ENCODE peak calls at places on chromosomes 3 and 15, in ten cellular contexts. U, J, F, M, N, D, W, G, E and O are unnamed samples.
A peak's percentile ranks its signal among the peaks of the same experiment; 100 is the strongest.

GRCh38 chr15:68258684-68259083 is 18.9 kb upstream of the FEM1B start:
- DNase-seq in M (no peak), W (no peak), G (no peak), N (no peak), E (no peak), D (no peak), J (no peak), U (no peak), F (no peak), O (no peak)

GRCh38 chr15:79640206-79640605 is 208.1 kb downstream of the MINAR1 start:
- DNase-seq in E (no peak), D (no peak), W (no peak), F (no peak), U (no peak), J (peak; percentile 73), N (no peak), G (no peak), M (no peak), O (no peak)

GRCh38 chr15:88511161-88511560 is 35.3 kb downstream of the DET1 start:
- DNase-seq in W (no peak), G (no peak), E (no peak), M (no peak), F (no peak), J (no peak), N (no peak), U (no peak), D (no peak), O (no peak)

GRCh38 chr3:181017690-181018089 is 28.2 kb upstream of the DNAJC19 start:
- DNase-seq in D (no peak), M (no peak), W (no peak), J (no peak), N (no peak), E (no peak), G (no peak), U (no peak), F (no peak), O (no peak)

GRCh38 chr3:23723153-23723552 is 82.6 kb upstream of the UBE2E1 start:
- DNase-seq in D (no peak), U (no peak), W (no peak), J (no peak), E (no peak), G (no peak), M (no peak), N (no peak), F (no peak), O (no peak)

GRCh38 chr3:31356941-31357340 is 175.8 kb upstream of the STT3B start:
- DNase-seq in E (no peak), U (no peak), N (peak; percentile 15), J (no peak), M (no peak), W (no peak), D (no peak), G (no peak), F (no peak), O (peak; percentile 49)

GRCh38 chr3:54999159-54999558 is 71.3 kb upstream of the LRTM1 start:
- DNase-seq in E (no peak), F (peak; percentile 35), W (peak; percentile 76), D (no peak), M (no peak), J (peak; percentile 21), U (no peak), N (peak; percentile 5), G (no peak), O (peak; percentile 60)

GRCh38 chr15:87720235-87720634 is 536.3 kb downstream of the NTRK3 start:
- DNase-seq in U (no peak), D (no peak), J (no peak), E (no peak), G (no peak), W (no peak), N (no peak), F (no peak), M (no peak), O (no peak)

GRCh38 chr3:124686028-124686670 is 44.1 kb upstream of the UMPS start:
- DNase-seq in J (no peak), N (no peak), W (no peak), D (no peak), U (no peak), F (no peak), E (no peak), G (no peak), M (no peak), O (no peak)

GRCh38 chr3:50381315-50381714 is 22.0 kb upstream of the TMEM115 start:
- DNase-seq in N (peak; percentile 76), M (no peak), G (no peak), U (peak; percentile 63), W (no peak), F (no peak), E (no peak), J (no peak), D (no peak), O (no peak)

GRCh38 chr15:39396979-39397615 is 183.8 kb upstream of the THBS1 start:
- DNase-seq in M (no peak), D (no peak), J (no peak), G (no peak), E (no peak), W (no peak), U (no peak), N (no peak), F (no peak), O (no peak)

GRCh38 chr15:50261979-50262378 is 3.5 kb downstream of the HDC start:
- DNase-seq in J (no peak), G (no peak), W (peak; percentile 49), E (no peak), F (no peak), N (no peak), U (no peak), D (no peak), M (no peak), O (no peak)

GRCh38 chr3:160444411-160444810 is 5.2 kb downstream of the TRIM59 start:
- DNase-seq in G (no peak), M (no peak), W (no peak), E (no peak), J (no peak), U (no peak), N (no peak), F (no peak), D (no peak), O (no peak)

GRCh38 chr3:148992027-148992634 is 791 bp downstream of the GYG1 start:
- DNase-seq in F (peak; percentile 45), E (no peak), J (peak; percentile 63), M (no peak), D (peak; percentile 8), W (peak; percentile 66), N (peak; percentile 43), G (no peak), U (peak; percentile 5), O (peak; percentile 44)

GRCh38 chr3:114627760-114628159 is 333.9 kb downstream of the TIGIT start:
- DNase-seq in U (no peak), F (no peak), E (no peak), J (peak; percentile 27), G (no peak), N (no peak), W (no peak), D (no peak), M (no peak), O (no peak)